ENCODE peak calls at places on chromosomes 4 and X, in nine cellular contexts. M, Y, O, X, A, V, D, J and U are unnamed samples.

GRCh38 chr4:42917316-42917715 is 24.8 kb downstream of the GRXCR1 start:
- DNase-seq in M (no peak), Y (no peak), O (no peak), X (no peak), A (no peak), V (no peak), D (no peak), J (no peak), U (no peak)

GRCh38 chr4:99208719-99209075 is 10.3 kb downstream of the ADH6 start:
- DNase-seq in M (no peak), Y (no peak), O (no peak), X (no peak), A (no peak), V (no peak), D (no peak), J (no peak), U (no peak)

GRCh38 chr4:26866203-26866602 is 5.6 kb downstream of the STIM2 start:
- DNase-seq in M (no peak), Y (no peak), O (no peak), X (no peak), A (no peak), V (no peak), D (no peak), J (no peak), U (no peak)

GRCh38 chr4:137644201-137644600 is 111.9 kb upstream of the PCDH18 start:
- DNase-seq in M (no peak), Y (no peak), O (no peak), X (no peak), A (no peak), V (no peak), D (no peak), J (no peak), U (no peak)

GRCh38 chr4:47075241-47075640 is 43.9 kb downstream of the GABRB1 start:
- DNase-seq in M (no peak), Y (no peak), O (no peak), X (peak), A (no peak), V (no peak), D (no peak), J (no peak), U (peak)

GRCh38 chr4:79682161-79682560 is 274.1 kb upstream of the GK2 start:
- DNase-seq in M (no peak), Y (no peak), O (no peak), X (peak), A (no peak), V (no peak), D (no peak), J (no peak), U (no peak)

GRCh38 chr4:43423276-43423675 is 530.8 kb downstream of the GRXCR1 start:
- DNase-seq in M (no peak), Y (no peak), O (no peak), X (peak), A (no peak), V (no peak), D (no peak), J (no peak), U (no peak)

GRCh38 chrX:47900833-47901232 is 64.1 kb downstream of the ZNF81 start:
- DNase-seq in M (no peak), Y (no peak), O (no peak), X (no peak), A (no peak), V (no peak), D (no peak), J (no peak), U (no peak)

GRCh38 chr4:145083891-145084640 is 13.9 kb downstream of the ANAPC10 start:
- DNase-seq in M (no peak), Y (no peak), O (no peak), X (peak), A (no peak), V (no peak), D (no peak), J (no peak), U (no peak)

GRCh38 chr4:180734753-180735432 is 1508.3 kb upstream of the TENM3 start:
- DNase-seq in M (no peak), Y (no peak), O (no peak), X (no peak), A (no peak), V (no peak), D (no peak), J (no peak), U (no peak)

GRCh38 chrX:103441878-103442535 is 65.7 kb downstream of the BEX3 start:
- DNase-seq in M (no peak), Y (no peak), O (no peak), X (peak), A (no peak), V (no peak), D (no peak), J (no peak), U (no peak)

GRCh38 chr4:156999175-156999517 is 27.5 kb upstream of the PDGFC start:
- DNase-seq in M (no peak), Y (peak), O (peak), X (peak), A (no peak), V (peak), D (peak), J (peak), U (peak)

GRCh38 chr4:36399762-36400353 is 118.4 kb downstream of the DTHD1 start:
- DNase-seq in M (no peak), Y (peak), O (no peak), X (peak), A (no peak), V (no peak), D (no peak), J (no peak), U (no peak)

GRCh38 chr4:26891054-26891453 is 30.4 kb downstream of the STIM2 start:
- DNase-seq in M (no peak), Y (no peak), O (no peak), X (no peak), A (no peak), V (no peak), D (no peak), J (no peak), U (no peak)

GRCh38 chrX:65587616-65588526 is 53.3 kb upstream of the LAS1L start:
- DNase-seq in M (no peak), Y (peak), O (peak), X (peak), A (peak), V (peak), D (no peak), J (peak), U (no peak)

GRCh38 chr4:176302283-176303275 is 17.2 kb upstream of the SPCS3 start:
- DNase-seq in M (no peak), Y (no peak), O (no peak), X (peak), A (no peak), V (peak), D (peak), J (peak), U (peak)

GRCh38 chr4:10017037-10017893 is 4.0 kb downstream of the SLC2A9 start:
- DNase-seq in M (no peak), Y (no peak), O (no peak), X (no peak), A (no peak), V (no peak), D (no peak), J (no peak), U (no peak)
- TF ChIP-seq CTCF in M (no peak), Y (no peak), O (no peak), X (no peak), A (no peak), V (no peak), D (no peak), J (no peak), U (no peak)

GRCh38 chr4:8276358-8277240 is 7.0 kb downstream of the HTRA3 start:
- DNase-seq in M (no peak), Y (peak), O (no peak), X (no peak), A (no peak), V (no peak), D (no peak), J (no peak), U (no peak)

GRCh38 chr4:8275511-8275910 is 6.0 kb downstream of the HTRA3 start:
- DNase-seq in M (no peak), Y (no peak), O (no peak), X (no peak), A (no peak), V (no peak), D (no peak), J (no peak), U (no peak)

GRCh38 chr4:8278421-8279287 is 9.1 kb downstream of the HTRA3 start:
- DNase-seq in M (no peak), Y (no peak), O (no peak), X (peak), A (no peak), V (peak), D (no peak), J (peak), U (no peak)

GRCh38 chr4:8278009-8278395 is 8.4 kb downstream of the HTRA3 start:
- DNase-seq in M (no peak), Y (no peak), O (no peak), X (no peak), A (no peak), V (no peak), D (no peak), J (no peak), U (no peak)

DNA sequence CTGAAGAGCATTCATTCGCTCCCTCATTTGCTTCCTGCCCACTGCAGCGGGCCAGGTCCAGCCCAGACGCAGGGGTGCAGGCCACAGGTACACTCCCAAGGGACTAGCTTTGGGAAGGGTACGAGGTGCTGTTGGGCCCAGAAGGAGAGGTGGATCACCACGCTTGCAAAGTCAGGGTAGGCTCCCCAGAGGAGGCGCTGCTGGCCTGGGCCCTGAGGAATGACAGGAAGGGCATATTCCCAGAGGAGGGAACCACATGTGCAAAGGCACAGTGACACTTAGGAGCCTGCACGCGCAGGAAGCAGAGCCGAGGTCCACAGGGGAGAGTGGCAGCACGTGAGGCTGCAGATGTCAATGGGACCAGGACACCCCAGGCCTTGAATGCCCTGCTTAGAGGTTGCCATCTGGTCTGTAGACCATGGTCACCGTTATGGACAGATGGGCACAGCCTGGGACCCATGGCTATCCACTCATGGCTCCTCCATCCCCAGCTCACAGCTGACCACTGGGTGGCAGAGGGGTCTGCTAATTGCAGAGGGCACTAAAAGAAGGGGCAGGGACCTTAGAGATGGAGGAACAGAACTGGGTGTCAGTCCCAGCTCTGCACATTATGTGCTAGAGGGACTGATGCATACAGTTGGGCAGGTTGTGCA is 7.9 kb downstream of the HTRA3 start:
- DNase-seq in M (no peak), Y (no peak), O (no peak), X (no peak), A (no peak), V (no peak), D (no peak), J (no peak), U (no peak)
- TF ChIP-seq CTCF in M (no peak), Y (no peak), O (no peak), X (no peak), A (no peak), V (no peak), D (no peak), J (peak), U (no peak)

GRCh38 chrX:49846004-49846403 is 16.9 kb downstream of the PAGE4 start:
- DNase-seq in M (no peak), Y (no peak), O (no peak), X (no peak), A (no peak), V (no peak), D (no peak), J (no peak), U (no peak)

GRCh38 chrX:49844622-49845021 is 15.5 kb downstream of the PAGE4 start:
- DNase-seq in M (no peak), Y (no peak), O (no peak), X (no peak), A (no peak), V (no peak), D (no peak), J (no peak), U (no peak)

GRCh38 chrX:49838374-49838773 is 9.3 kb downstream of the PAGE4 start:
- DNase-seq in M (peak), Y (no peak), O (no peak), X (peak), A (peak), V (no peak), D (no peak), J (no peak), U (no peak)

GRCh38 chrX:49842603-49843002 is 13.5 kb downstream of the PAGE4 start:
- DNase-seq in M (no peak), Y (no peak), O (no peak), X (peak), A (no peak), V (no peak), D (no peak), J (no peak), U (no peak)

DNA sequence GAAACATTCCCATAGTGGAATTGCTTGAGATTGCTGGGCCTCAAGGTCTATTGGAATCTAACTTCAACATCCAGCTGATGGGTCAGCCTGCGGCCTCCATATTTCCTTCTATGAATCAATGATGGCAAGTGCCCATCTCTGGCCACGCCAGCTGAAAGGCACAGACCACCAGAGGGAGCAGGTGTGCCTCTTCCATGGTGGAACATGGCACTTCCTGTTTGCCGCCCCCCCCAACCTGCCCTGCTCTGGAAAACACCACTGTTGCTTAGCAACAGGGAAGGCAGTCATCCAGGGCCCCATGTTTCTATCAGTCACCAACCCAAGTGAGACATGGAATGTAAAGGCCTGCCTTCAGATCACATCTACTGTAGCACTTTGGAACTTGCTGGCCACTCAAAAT is 11.6 kb downstream of the PAGE4 start:
- DNase-seq in M (peak), Y (peak), O (no peak), X (peak), A (peak), V (no peak), D (no peak), J (no peak), U (peak)
- TF ChIP-seq CTCF in M (peak), Y (no peak), O (no peak), X (peak), A (no peak), V (peak), D (peak), J (peak), U (peak)

GRCh38 chrX:55709735-55710134 is 7.8 kb upstream of the RRAGB start:
- DNase-seq in M (no peak), Y (no peak), O (no peak), X (peak), A (no peak), V (no peak), D (no peak), J (no peak), U (no peak)
- TF ChIP-seq CTCF in M (no peak), Y (no peak), O (no peak), X (no peak), A (no peak), V (no peak), D (no peak), J (no peak), U (no peak)

GRCh38 chrX:21932277-21932996 is 8.1 kb upstream of the SMS start:
- DNase-seq in M (no peak), Y (no peak), O (peak), X (peak), A (no peak), V (peak), D (no peak), J (peak), U (peak)
- TF ChIP-seq CTCF in M (peak), Y (no peak), O (no peak), X (no peak), A (no peak), V (no peak), D (no peak), J (no peak), U (no peak)

DNA sequence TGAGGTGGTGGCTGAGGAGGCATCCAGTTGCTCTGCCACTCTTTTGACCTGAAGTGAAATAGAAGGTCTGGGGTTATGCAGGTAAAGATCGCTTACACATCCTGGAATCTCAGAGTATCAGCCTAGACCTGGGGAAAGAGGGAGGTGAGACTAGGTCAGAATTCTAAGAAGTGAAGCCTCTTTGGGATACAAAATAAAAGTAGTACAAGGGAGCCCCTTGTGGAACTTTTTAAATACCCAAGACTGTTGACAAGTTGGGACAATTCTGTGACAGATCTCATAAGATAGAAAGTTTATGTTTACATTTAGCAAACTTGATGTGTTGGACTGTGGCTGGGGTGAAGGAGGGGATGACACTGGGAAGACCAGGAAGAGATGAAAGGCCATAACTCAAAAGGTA is 263.2 kb downstream of the SPRY1 start:
- DNase-seq in M (no peak), Y (no peak), O (no peak), X (peak), A (no peak), V (no peak), D (no peak), J (no peak), U (no peak)
- TF ChIP-seq CTCF in M (peak), Y (no peak), O (peak), X (peak), A (peak), V (peak), D (peak), J (peak), U (peak)

DNA sequence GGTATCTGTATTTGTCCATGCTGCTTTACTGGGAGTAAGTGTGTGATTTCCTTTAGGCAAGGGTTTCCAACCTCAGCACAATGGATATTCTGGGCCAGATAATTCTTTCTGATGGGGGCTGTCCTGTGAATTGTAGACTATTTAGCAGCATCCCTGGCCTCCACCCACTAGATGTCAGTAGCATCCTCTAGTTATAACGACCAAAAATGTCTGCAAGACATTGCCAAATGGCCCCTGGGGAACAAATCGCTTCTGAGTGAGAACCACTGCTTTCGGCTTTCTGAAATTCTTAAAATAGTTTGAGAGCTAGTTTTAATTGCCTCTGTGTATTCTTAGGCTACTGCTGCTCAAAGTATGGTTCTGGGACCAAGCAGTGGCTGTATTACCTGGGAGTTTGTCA is 81.2 kb upstream of the GPM6B start:
- DNase-seq in M (peak), Y (peak), O (peak), X (no peak), A (no peak), V (no peak), D (peak), J (no peak), U (no peak)
- TF ChIP-seq CTCF in M (peak), Y (no peak), O (peak), X (peak), A (no peak), V (peak), D (no peak), J (peak), U (peak)